ENCODE peak calls at places on chromosomes 13 and 19, in nine cellular contexts. M is stimulated activated CD8-positive, alpha-beta memory T cell treated with anti-CD3 and anti-CD28 coated beads, Interleukin-4, amount 100 ng/mL, for 4 hours; B is NCI-H526 treated with DMSO at 0.1 percent for 48 hours; Q is pulmonary artery endothelial cell; S is activated CD8-positive, alpha-beta memory T cell treated with anti-CD3 and anti-CD28 coated beads, Interleukin-2, amount 50 U/mL, for 48 hours; U is HFFc6; C is fibroblast of the aortic adventitia; W is GOT3; N is WERI-Rb-1. I is an unnamed sample.

GRCh38 chr19:44609219-44609618 is 4.1 kb upstream of the IGSF23 start:
- DNase-seq in M (no peak), B (no peak), Q (no peak), S (no peak), U (no peak), C (no peak), W (no peak), N (no peak), I (no peak)

GRCh38 chr13:85724554-85725432 is 74.4 kb downstream of the SLITRK6 start:
- DNase-seq in M (no peak), B (no peak), Q (no peak), S (no peak), U (no peak), C (no peak), W (no peak), N (no peak), I (no peak)

GRCh38 chr13:69683921-69684663 is 423.5 kb upstream of the ATXN8OS start:
- DNase-seq in M (no peak), B (no peak), Q (no peak), S (no peak), U (no peak), C (no peak), W (no peak), N (no peak), I (no peak)

GRCh38 chr19:329876-330275 is 14.7 kb downstream of the MIER2 start:
- DNase-seq in M (no peak), B (no peak), Q (no peak), S (no peak), U (no peak), C (no peak), W (no peak), N (no peak), I (no peak)

GRCh38 chr13:106102776-106103175 is 432.7 kb downstream of the EFNB2 start:
- DNase-seq in M (no peak), B (no peak), Q (no peak), S (no peak), U (no peak), C (no peak), W (no peak), N (no peak), I (no peak)

GRCh38 chr13:107968470-107968869 is 246.9 kb downstream of the LIG4 start:
- DNase-seq in M (no peak), B (no peak), Q (no peak), S (no peak), U (no peak), C (no peak), W (no peak), N (no peak), I (no peak)

GRCh38 chr13:34886987-34887386 is 55.1 kb upstream of the NBEA start:
- DNase-seq in M (no peak), B (no peak), Q (no peak), S (no peak), U (no peak), C (no peak), W (no peak), N (no peak), I (no peak)

GRCh38 chr13:45258339-45258685 is 57.5 kb upstream of the KCTD4 start:
- DNase-seq in M (no peak), B (no peak), Q (no peak), S (no peak), U (no peak), C (peak; percentile 55), W (no peak), N (no peak), I (no peak)

GRCh38 chr19:927044-927706 is 1.3 kb downstream of the ARID3A start:
- DNase-seq in M (no peak), B (no peak), Q (no peak), S (peak; percentile 62), U (no peak), C (peak; percentile 34), W (no peak), N (peak; percentile 55), I (no peak)

GRCh38 chr19:4061178-4061682 is 5.5 kb downstream of the ZBTB7A start:
- DNase-seq in M (no peak), B (no peak), Q (no peak), S (no peak), U (no peak), C (peak; percentile 55), W (no peak), N (no peak), I (no peak)

GRCh38 chr19:35585844-35586243 is at the start of gene PMIS2:
- DNase-seq in M (no peak), B (no peak), Q (no peak), S (peak; percentile 58), U (no peak), C (no peak), W (no peak), N (peak; percentile 21), I (no peak)

GRCh38 chr13:47901451-47901850 is 99.6 kb downstream of the SUCLA2 start:
- DNase-seq in M (no peak), B (no peak), Q (no peak), S (no peak), U (no peak), C (no peak), W (no peak), N (no peak), I (peak; percentile 86)

GRCh38 chr19:40270362-40271089 is 14.6 kb downstream of the AKT2 start:
- DNase-seq in M (no peak), B (no peak), Q (no peak), S (no peak), U (no peak), C (no peak), W (no peak), N (peak; percentile 84), I (no peak)

GRCh38 chr19:18840288-18841260 is 8.8 kb downstream of the UPF1 start:
- DNase-seq in M (no peak), B (no peak), Q (no peak), S (no peak), U (no peak), C (no peak), W (no peak), N (no peak), I (no peak)

GRCh38 chr19:47186337-47187022 is 44.5 kb downstream of the BBC3 start:
- DNase-seq in M (peak; percentile 46), B (no peak), Q (no peak), S (peak; percentile 85), U (no peak), C (no peak), W (no peak), N (no peak), I (no peak)

GRCh38 chr19:8454218-8454617 is 9.4 kb downstream of the HNRNPM start:
- DNase-seq in M (no peak), B (no peak), Q (no peak), S (no peak), U (no peak), C (no peak), W (no peak), N (no peak), I (no peak)

GRCh38 chr13:98315466-98315865 is 138.4 kb upstream of the RNF113B start:
- DNase-seq in M (no peak), B (no peak), Q (peak; percentile 13), S (no peak), U (no peak), C (peak; percentile 27), W (no peak), N (peak; percentile 75), I (peak; percentile 58)

GRCh38 chr19:38740252-38740592 is 4.1 kb downstream of the CAPN12 start:
- DNase-seq in M (no peak), B (no peak), Q (no peak), S (no peak), U (no peak), C (no peak), W (no peak), N (no peak), I (no peak)

GRCh38 chr13:42959615-42960014 is 32.4 kb downstream of the EPSTI1 start:
- DNase-seq in M (no peak), B (no peak), Q (no peak), S (no peak), U (no peak), C (no peak), W (no peak), N (no peak), I (no peak)

GRCh38 chr13:44626176-44626575 is 50.0 kb upstream of the TSC22D1 start:
- DNase-seq in M (no peak), B (no peak), Q (no peak), S (no peak), U (no peak), C (no peak), W (no peak), N (no peak), I (no peak)

GRCh38 chr19:46221981-46222610 is 7.4 kb upstream of the IGFL1 start:
- DNase-seq in M (no peak), B (no peak), Q (no peak), S (no peak), U (peak; percentile 67), C (peak; percentile 66), W (peak; percentile 21), N (no peak), I (peak; percentile 31)

GRCh38 chr13:27128825-27129627 is 42.6 kb downstream of the USP12 start:
- DNase-seq in M (no peak), B (no peak), Q (no peak), S (no peak), U (peak; percentile 6), C (no peak), W (no peak), N (no peak), I (no peak)

GRCh38 chr13:26664942-26665341 is 95.6 kb downstream of the GPR12 start:
- DNase-seq in M (no peak), B (no peak), Q (no peak), S (no peak), U (no peak), C (no peak), W (no peak), N (no peak), I (no peak)